ENCODE peak calls at places on chromosomes 2 and 18, in six cellular contexts. F is A549, K is ovary, P is prostate gland, X is endothelial cell of umbilical vein, C is GM12892. M is an unnamed sample.

GRCh38 chr2:54728669-54729120 is 5.2 kb downstream of the EML6 start:
- DNase-seq in F (peak; percentile 35), K (no peak), P (no peak), X (peak; percentile 24), C (no peak), M (peak; percentile 71)

GRCh38 chr2:94982661-94983060 is 42.8 kb upstream of the MAL start:
- DNase-seq in F (no peak), K (no peak), P (no peak), X (no peak), C (no peak), M (peak; percentile 68)

GRCh38 chr2:29017716-29018275 is 36.7 kb downstream of the TOGARAM2 start:
- DNase-seq in F (no peak), K (no peak), P (no peak), X (no peak), C (no peak), M (no peak)

GRCh38 chr2:196742685-196743084 is 56.8 kb downstream of the GTF3C3 start:
- DNase-seq in F (no peak), K (no peak), P (no peak), X (no peak), C (no peak), M (no peak)

GRCh38 chr18:47881752-47882455 is 48.6 kb downstream of the SMAD2 start:
- DNase-seq in F (no peak), K (no peak), P (no peak), X (no peak), C (no peak), M (no peak)

GRCh38 chr2:10007440-10007839 is 35.9 kb upstream of the KLF11 start:
- DNase-seq in F (no peak), K (no peak), P (no peak), X (no peak), C (no peak), M (no peak)

GRCh38 chr18:48940854-48941531 is 9.8 kb downstream of the SMAD7 start:
- DNase-seq in F (no peak), K (no peak), P (no peak), X (peak; percentile 58), C (peak; percentile 68), M (no peak)

GRCh38 chr2:128821010-128821409 is 502.3 kb upstream of the HS6ST1 start:
- DNase-seq in F (no peak), K (no peak), P (no peak), X (no peak), C (no peak), M (no peak)

GRCh38 chr2:239028253-239028619 is 180.4 kb downstream of the TWIST2 start:
- DNase-seq in F (no peak), K (no peak), P (no peak), X (no peak), C (no peak), M (no peak)

GRCh38 chr2:74238879-74239278 is 40.5 kb downstream of the MTHFD2 start:
- DNase-seq in F (no peak), K (no peak), P (no peak), X (peak; percentile 8), C (no peak), M (no peak)

GRCh38 chr2:23637011-23637778 is 252.2 kb downstream of the KLHL29 start:
- DNase-seq in F (no peak), K (no peak), P (no peak), X (peak; percentile 74), C (no peak), M (peak; percentile 48)

GRCh38 chr18:62420513-62421209 is 95.6 kb downstream of the TNFRSF11A start:
- DNase-seq in F (peak; percentile 69), K (no peak), P (peak; percentile 41), X (peak; percentile 92), C (no peak), M (no peak)

GRCh38 chr2:138035597-138036217 is 71.4 kb downstream of the HNMT start:
- DNase-seq in F (no peak), K (no peak), P (no peak), X (no peak), C (no peak), M (no peak)

GRCh38 chr2:85988914-85989270 is 100.1 kb upstream of the ST3GAL5 start:
- DNase-seq in F (no peak), K (no peak), P (no peak), X (no peak), C (no peak), M (no peak)

GRCh38 chr18:49812321-49813070 is 837 bp downstream of the ACAA2 start:
- DNase-seq in F (no peak), K (no peak), P (no peak), X (peak; percentile 54), C (no peak), M (no peak)

GRCh38 chr2:159287733-159288132 is 1.2 kb upstream of the WDSUB1 start:
- DNase-seq in F (no peak), K (no peak), P (no peak), X (no peak), C (no peak), M (no peak)

GRCh38 chr2:159283529-159283928 is 3.0 kb downstream of the WDSUB1 start:
- DNase-seq in F (no peak), K (no peak), P (no peak), X (no peak), C (no peak), M (no peak)

GRCh38 chr2:159285929-159286708 is at the start of gene WDSUB1:
- DNase-seq in F (no peak), K (peak; percentile 77), P (peak; percentile 75), X (peak; percentile 79), C (peak; percentile 15), M (peak; percentile 37)

GRCh38 chr2:159285433-159285832 is 1.1 kb downstream of the WDSUB1 start:
- DNase-seq in F (no peak), K (no peak), P (no peak), X (no peak), C (no peak), M (no peak)

DNA sequence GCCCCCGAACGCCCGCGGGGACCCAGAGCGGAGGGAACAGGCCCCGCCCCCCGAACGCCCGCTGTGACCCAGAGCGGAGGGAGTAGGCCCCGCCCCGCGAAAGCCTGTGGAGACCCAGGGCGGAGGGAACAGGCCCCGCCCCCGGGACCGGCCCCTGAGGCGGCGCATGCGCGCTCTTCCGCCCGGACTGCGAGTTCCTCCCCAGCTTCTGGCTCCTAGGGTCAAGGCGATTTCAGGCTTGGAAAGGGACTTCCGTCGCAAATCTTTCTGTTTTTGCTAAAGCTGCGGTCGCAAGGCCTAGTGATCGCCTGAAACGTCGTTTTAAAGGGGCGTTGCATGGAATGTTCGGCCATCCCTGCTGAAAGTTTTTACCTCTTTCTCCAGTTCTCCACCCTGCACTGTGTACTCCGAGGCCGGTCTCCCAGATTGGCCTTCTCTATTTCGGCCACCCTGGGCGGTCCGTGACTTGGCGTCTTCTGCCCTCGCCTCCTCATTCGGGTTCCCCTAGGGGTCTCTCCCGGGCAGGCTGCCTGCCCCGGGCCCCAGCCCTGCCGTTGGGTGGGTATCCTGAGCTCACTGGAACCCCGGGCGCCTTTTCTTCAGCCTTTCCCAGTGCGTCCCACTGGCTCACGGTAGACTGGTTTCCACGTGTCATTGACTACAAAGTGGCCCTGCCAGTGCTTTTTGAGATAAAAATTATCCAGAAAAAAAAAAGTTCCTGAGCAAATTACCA is 372 bp upstream of the WDSUB1 start:
- DNase-seq in F (peak; percentile 81), K (peak; percentile 98), P (peak; percentile 99), X (peak; percentile 96), C (peak; percentile 89), M (peak; percentile 94)
- TF ChIP-seq POLR2A in F (peak; percentile 84), K (peak; percentile 43), P (peak; percentile 70), X (peak; percentile 96), C (peak; percentile 74), M (peak; percentile 63)

GRCh38 chr18:56282234-56283104 is 355.9 kb downstream of the TXNL1 start:
- DNase-seq in F (no peak), K (no peak), P (no peak), X (no peak), C (no peak), M (no peak)
- TF ChIP-seq POLR2A in F (no peak), K (no peak), P (no peak), X (no peak), C (no peak), M (no peak)

GRCh38 chr18:3605562-3606443 is 155.8 kb downstream of the TGIF1 start:
- DNase-seq in F (no peak), K (no peak), P (no peak), X (peak; percentile 67), C (no peak), M (no peak)
- TF ChIP-seq POLR2A in F (no peak), K (no peak), P (no peak), X (peak; percentile 65), C (no peak), M (no peak)

DNA sequence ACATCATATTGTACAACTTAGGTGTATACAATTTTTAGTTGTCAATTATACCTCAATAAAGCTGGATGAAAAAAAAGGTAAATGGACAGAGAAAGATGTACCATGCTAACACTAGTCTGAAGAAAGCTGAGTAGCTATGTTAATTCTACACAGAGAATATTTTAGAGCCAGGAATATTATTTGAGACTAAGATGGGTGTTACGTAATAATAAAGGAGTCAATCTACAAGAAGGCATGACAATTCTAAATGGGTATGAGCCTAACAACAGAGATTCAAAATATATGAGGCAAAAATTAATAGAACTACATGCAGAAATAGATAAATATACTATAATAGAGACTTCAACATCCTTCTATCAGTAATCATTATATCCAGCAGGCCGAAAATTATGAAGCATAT is 69.1 kb downstream of the CCDC141 start:
- DNase-seq in F (no peak), K (no peak), P (no peak), X (no peak), C (no peak), M (no peak)
- TF ChIP-seq POLR2A in F (no peak), K (no peak), P (no peak), X (no peak), C (no peak), M (no peak)

DNA sequence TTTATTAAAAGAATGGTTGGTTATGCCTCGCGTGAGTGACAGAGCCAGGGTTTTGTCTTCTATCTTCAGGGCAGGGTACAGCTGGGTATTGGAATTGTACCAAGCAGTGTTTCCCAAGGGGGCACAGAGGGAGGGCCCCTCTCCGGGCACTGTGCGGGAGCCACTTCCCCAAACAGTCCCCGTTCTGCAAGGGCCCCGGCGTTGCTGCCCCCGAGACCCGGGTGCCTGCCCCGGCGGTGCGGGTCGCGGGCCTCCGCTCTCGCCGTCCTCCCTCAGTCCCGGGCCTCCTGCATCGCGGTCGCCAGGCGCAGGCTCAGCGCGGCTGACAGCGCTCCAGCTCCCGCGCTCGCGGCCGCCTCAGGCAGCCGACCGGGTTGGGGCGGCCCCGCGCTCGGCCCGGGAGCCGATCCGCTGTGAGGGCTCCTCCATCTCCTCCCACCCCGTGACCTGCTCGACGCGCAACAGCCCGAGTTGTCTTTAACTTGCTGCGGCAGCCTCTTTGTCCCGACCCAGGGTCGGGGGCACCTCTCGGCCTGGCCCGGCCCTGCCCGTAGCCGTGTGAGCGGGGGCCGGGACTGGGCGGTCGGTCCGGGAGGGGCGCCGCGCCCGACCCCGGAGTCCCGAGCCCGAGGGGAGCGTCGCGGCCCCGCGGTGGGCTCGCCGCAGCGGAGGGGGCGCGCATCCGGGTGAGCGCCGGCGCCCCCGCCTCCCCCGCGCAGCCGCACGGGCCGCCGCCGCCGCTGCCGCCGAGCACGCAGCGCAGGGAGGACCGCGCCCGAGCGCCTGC is 599 bp upstream of the GALNT1 start:
- DNase-seq in F (no peak), K (peak; percentile 55), P (peak; percentile 46), X (peak; percentile 58), C (peak; percentile 41), M (peak; percentile 42)
- TF ChIP-seq POLR2A in F (no peak), K (no peak), P (peak; percentile 11), X (no peak), C (peak; percentile 27), M (peak; percentile 16)

M was measured in H54.